ENCODE peak calls at places on chromosome 13, in five cellular contexts. B is K562, N is GM23338, H is transverse colon, U is sigmoid colon. R is an unnamed sample. For H3K36me3, the result is how much of the 10 kb centered on the place peaks cover.

GRCh38 chr13:78875792-78876580 is 217.0 kb upstream of the OBI1 start:
- DNase-seq in B (peak), N (peak), H (no peak), U (no peak), R (no peak)

GRCh38 chr13:70844391-70845108 is 736.3 kb upstream of the KLHL1 start:
- DNase-seq in B (no peak), N (no peak), H (peak), U (no peak), R (no peak)

GRCh38 chr13:82976499-82976898 is 905.8 kb downstream of the SLITRK1 start:
- DNase-seq in B (no peak), N (no peak), H (no peak), U (no peak), R (no peak)

GRCh38 chr13:36475468-36475867 is 43.2 kb downstream of the CCNA1 start:
- DNase-seq in B (peak), N (peak), H (no peak), U (no peak), R (no peak)

GRCh38 chr13:48334534-48335127 is 31.1 kb downstream of the RB1 start:
- DNase-seq in B (peak), N (peak), H (no peak), U (no peak), R (peak)

GRCh38 chr13:29799041-29799440 is 51.4 kb downstream of the UBL3 start:
- DNase-seq in B (no peak), N (no peak), H (no peak), U (no peak), R (no peak)

GRCh38 chr13:27374650-27375049 is 49.8 kb upstream of the GTF3A start:
- DNase-seq in B (peak), N (peak), H (peak), U (peak), R (peak)

GRCh38 chr13:110737555-110737954 is 24.1 kb downstream of the ING1 start:
- DNase-seq in B (no peak), N (no peak), H (no peak), U (no peak), R (no peak)

GRCh38 chr13:40401911-40402776 is 264.3 kb downstream of the FOXO1 start:
- DNase-seq in B (peak), N (no peak), H (peak), U (peak), R (peak)

GRCh38 chr13:46982856-46983582 is 86.2 kb upstream of the HTR2A start:
- DNase-seq in B (no peak), N (no peak), H (peak), U (no peak), R (no peak)

GRCh38 chr13:86906458-86906857 is 764.7 kb upstream of the SLITRK5 start:
- DNase-seq in B (no peak), N (no peak), H (no peak), U (no peak), R (no peak)

GRCh38 chr13:34254366-34254765 is 436.4 kb downstream of the RFC3 start:
- DNase-seq in B (no peak), N (no peak), H (no peak), U (no peak), R (no peak)

GRCh38 chr13:83878691-83879410 is 3.4 kb downstream of the SLITRK1 start:
- DNase-seq in B (no peak), N (peak), H (no peak), U (no peak), R (no peak)

GRCh38 chr13:99650410-99650809 is 149.1 kb downstream of the TM9SF2 start:
- DNase-seq in B (no peak), N (no peak), H (no peak), U (no peak), R (no peak)

GRCh38 chr13:44266305-44266704 is 107.3 kb upstream of the SERP2 start:
- DNase-seq in B (no peak), N (peak), H (no peak), U (no peak), R (no peak)

GRCh38 chr13:99989376-99990044 is 7.9 kb downstream of the ZIC2 start:
- DNase-seq in B (no peak), N (peak), H (no peak), U (no peak), R (no peak)

GRCh38 chr13:73268306-73268705 is 209.5 kb downstream of the KLF5 start:
- DNase-seq in B (no peak), N (no peak), H (peak), U (no peak), R (no peak)

GRCh38 chr13:48448963-48449614 is 36.2 kb upstream of the LPAR6 start:
- DNase-seq in B (no peak), N (no peak), H (no peak), U (no peak), R (no peak)

GRCh38 chr13:36819811-36820140 is 754 bp downstream of the RFXAP start:
- DNase-seq in B (peak), N (peak), H (no peak), U (no peak), R (peak)

GRCh38 chr13:98141938-98142426 is 912 bp upstream of the FARP1 start:
- DNase-seq in B (no peak), N (peak), H (peak), U (peak), R (peak)

GRCh38 chr13:98143157-98143553 is 261 bp downstream of the FARP1 start:
- DNase-seq in B (peak), N (no peak), H (no peak), U (peak), R (no peak)

GRCh38 chr13:98142427-98143156 is at the start of gene FARP1:
- DNase-seq in B (peak), N (peak), H (peak), U (peak), R (peak)

GRCh38 chr13:98141091-98141490 is 1.8 kb upstream of the FARP1 start:
- DNase-seq in B (no peak), N (no peak), H (no peak), U (no peak), R (no peak)

DNA sequence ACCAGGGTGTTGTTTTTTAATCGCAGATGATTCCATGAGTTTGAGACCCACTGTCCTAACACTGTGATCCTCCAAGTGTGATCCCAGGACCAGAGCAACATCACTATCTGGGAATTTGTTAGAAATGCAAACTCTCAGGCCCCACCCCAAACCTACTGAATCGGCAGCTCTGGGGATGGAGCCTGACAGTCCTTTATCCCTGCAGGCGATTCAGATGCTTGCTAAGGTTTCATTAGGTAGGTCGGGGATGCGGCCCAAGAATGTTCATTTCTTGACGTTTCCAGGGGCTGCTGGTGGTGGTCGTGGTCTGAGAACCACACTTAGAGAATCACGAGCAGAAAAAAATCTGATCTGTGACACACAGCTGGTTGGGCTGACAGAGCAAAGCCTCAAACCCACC is 1.4 kb upstream of the FARP1 start:
- DNase-seq in B (no peak), N (peak), H (no peak), U (no peak), R (no peak)
- TF ChIP-seq POLR2AphosphoS5 in B (no peak), N (no peak), H (no peak), U (no peak), R (no peak)

DNA sequence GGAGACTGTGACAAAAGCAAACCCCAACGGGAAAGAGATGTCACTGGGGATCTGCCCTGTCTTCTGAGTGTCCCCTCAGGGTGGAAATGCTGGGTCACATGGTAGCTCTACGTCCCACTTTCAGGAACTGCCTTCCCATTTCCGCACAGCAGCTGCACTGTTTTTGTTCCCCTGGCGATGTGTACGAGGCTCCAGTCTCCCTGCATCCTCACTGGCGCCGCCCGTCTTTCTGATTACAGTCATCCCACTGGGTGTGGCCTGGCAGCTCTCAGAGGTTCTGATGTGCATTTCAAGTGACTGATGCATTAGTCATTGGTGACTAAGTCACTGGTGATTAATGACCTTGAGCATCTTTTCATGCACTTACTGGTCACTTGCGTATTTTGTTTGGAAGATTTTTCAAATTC is 21.2 kb downstream of the PCID2 start:
- DNase-seq in B (peak), N (no peak), H (peak), U (peak), R (no peak)
- H3K36me3 ChIP-seq in B (half or more), N (half or more), H (under half), U (under half), R (under half)

GRCh38 chr13:89294115-89294867 is 1623.1 kb downstream of the SLITRK5 start:
- DNase-seq in B (no peak), N (peak), H (no peak), U (no peak), R (no peak)
- TF ChIP-seq POLR2AphosphoS5 in B (no peak), N (no peak), H (no peak), U (no peak), R (no peak)

GRCh38 chr13:32354040-32354439 is 38.7 kb downstream of the BRCA2 start:
- DNase-seq in B (no peak), N (no peak), H (no peak), U (no peak), R (no peak)
- H3K36me3 ChIP-seq in B (under half), N (under half), H (under half), U (under half), R (under half)

R was measured in prostate gland.